ENCODE peak calls at places on chromosomes 16 and 17, in eight cellular contexts. U, N, L, A, E, R, S and G are unnamed samples.

GRCh38 chr17:28763137-28763799 is 19.5 kb downstream of the TRAF4 start:
- DNase-seq in E (no peak), L (no peak), R (no peak), U (peak), S (no peak), N (no peak), A (no peak), G (no peak)

GRCh38 chr17:82328141-82328993 is 5.2 kb downstream of the SECTM1 start:
- DNase-seq in N (no peak), U (no peak), A (no peak), R (no peak), L (no peak), S (no peak), E (no peak), G (no peak)

GRCh38 chr16:82629441-82630027 is 2.8 kb downstream of the CDH13 start:
- DNase-seq in N (no peak), U (no peak), R (no peak), L (no peak), E (no peak), S (peak), A (no peak), G (no peak)

GRCh38 chr16:2842340-2843000 is 12.4 kb downstream of the ZG16B start:
- DNase-seq in S (no peak), L (peak), E (no peak), N (no peak), R (peak), U (peak), A (no peak), G (no peak)

GRCh38 chr17:28497931-28498330 is 8.2 kb upstream of the FOXN1 start:
- DNase-seq in N (no peak), L (peak), S (no peak), R (no peak), E (no peak), A (no peak), U (no peak), G (no peak)

GRCh38 chr17:2995362-2995761 is 68.0 kb downstream of the OR1D5 start:
- DNase-seq in U (peak), R (no peak), L (no peak), A (no peak), S (no peak), E (no peak), N (no peak), G (no peak)

GRCh38 chr17:72423718-72424117 is 302.9 kb downstream of the SOX9 start:
- DNase-seq in N (no peak), U (no peak), A (no peak), E (no peak), R (no peak), S (no peak), L (no peak), G (no peak)

GRCh38 chr17:17887752-17888304 is 51.0 kb upstream of the SREBF1 start:
- DNase-seq in R (no peak), L (no peak), N (no peak), U (no peak), A (no peak), E (no peak), S (no peak), G (no peak)

GRCh38 chr17:6374271-6374691 is 60.6 kb downstream of the AIPL1 start:
- DNase-seq in N (no peak), E (no peak), U (no peak), S (no peak), A (no peak), L (no peak), R (no peak), G (no peak)

GRCh38 chr16:19001788-19002187 is 18.1 kb downstream of the TMC7 start:
- DNase-seq in N (no peak), A (peak), L (no peak), E (no peak), S (no peak), U (peak), R (no peak), G (no peak)

GRCh38 chr17:32157225-32157624 is 14.9 kb downstream of the RHOT1 start:
- DNase-seq in R (no peak), E (no peak), U (no peak), N (no peak), S (no peak), L (no peak), A (no peak), G (no peak)

GRCh38 chr16:90078594-90078895 is 1.4 kb upstream of the PRDM7 start:
- DNase-seq in N (no peak), U (no peak), R (no peak), A (no peak), E (no peak), S (no peak), L (no peak), G (no peak)

GRCh38 chr16:90081606-90081970 is 4.5 kb upstream of the PRDM7 start:
- DNase-seq in R (no peak), N (no peak), L (peak), E (no peak), S (no peak), U (no peak), A (no peak), G (no peak)

GRCh38 chr16:90077240-90077756 is at the start of gene PRDM7:
- DNase-seq in S (peak), N (peak), A (peak), U (peak), E (peak), L (peak), R (peak), G (peak)

GRCh38 chr16:90083139-90083538 is 6.0 kb upstream of the PRDM7 start:
- DNase-seq in E (no peak), L (no peak), N (no peak), S (no peak), R (no peak), A (no peak), U (no peak), G (no peak)

DNA sequence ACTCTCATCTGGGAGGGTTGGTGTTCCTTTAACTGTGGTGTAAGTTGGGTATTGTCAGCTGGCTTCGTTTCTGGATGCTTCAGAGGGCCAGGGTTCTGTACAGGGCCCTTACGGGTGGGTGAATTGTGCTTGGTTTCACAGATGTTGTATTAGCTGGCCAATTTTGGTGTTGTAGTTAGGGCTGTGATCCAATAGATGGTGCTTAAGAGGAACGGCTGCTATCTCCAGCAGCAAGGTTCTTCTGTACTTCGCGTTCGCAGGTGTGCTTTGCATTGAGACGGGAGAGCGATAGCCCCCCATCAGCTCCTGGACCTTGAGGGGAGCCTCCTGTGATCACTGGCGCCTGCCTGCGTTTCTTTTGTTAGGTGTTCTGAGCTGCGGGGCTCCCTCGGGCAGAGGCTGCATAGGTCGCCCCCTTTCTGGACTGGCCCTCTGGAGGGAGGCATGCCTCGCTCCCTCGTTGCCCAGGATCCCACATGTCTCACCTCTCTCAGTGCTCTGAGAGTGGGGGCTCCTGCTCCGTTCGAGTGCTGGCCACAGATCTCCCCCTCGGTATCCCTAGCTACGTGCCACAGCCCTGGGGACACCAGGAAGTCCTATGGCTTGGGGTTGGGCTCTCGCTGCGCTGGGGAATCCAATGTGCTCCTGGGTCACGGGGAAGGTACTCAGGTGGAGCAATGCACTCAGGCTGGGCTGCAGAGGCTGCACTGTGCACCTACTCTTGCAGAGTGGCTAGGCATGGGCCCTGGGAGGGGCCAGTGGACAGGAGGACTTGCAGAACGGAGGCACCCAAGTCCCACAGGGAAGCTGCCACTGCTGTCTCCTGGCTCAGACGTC is 844 bp upstream of the PRDM7 start:
- DNase-seq in S (peak), R (peak), L (peak), E (no peak), A (no peak), N (no peak), U (no peak), G (no peak)
- TF ChIP-seq CTCF in S (peak), R (peak), L (peak), E (no peak), A (no peak), N (no peak), U (no peak), G (no peak)

DNA sequence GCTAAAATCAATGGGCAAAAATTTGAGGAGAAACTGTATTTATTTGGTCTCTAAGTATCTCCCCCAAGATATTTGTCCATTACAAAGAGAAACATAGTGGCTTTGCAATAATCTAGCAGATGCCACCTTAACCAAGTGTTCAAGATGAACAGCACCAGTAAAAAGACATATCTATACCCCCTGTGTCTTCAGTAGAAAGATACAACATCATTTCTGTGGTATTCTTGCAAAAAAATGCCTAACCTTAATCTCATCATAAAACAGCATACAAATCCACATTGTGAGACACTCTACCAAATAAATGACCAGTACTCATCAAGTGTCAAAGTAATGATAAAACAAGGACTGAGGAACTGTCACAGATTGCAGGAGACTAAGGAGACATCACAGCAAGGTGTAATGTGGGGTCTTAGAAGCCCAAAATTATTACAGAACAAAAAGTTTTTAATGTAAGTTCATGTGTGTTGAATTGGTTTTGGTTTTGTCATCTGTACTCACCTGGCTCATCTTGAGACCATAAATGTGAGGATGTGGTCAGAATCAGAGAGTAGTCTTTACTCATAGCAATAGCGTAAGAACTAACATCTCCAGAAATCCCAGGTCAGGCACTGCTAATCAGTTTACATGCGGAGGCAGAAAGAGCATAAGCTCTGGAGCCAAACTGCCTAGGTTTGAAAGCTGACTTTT is 77.2 kb downstream of the AATF start:
- DNase-seq in U (no peak), S (no peak), R (no peak), L (no peak), N (no peak), E (no peak), A (no peak), G (no peak)
- TF ChIP-seq CTCF in U (no peak), S (no peak), R (no peak), L (no peak), N (no peak), E (no peak), A (no peak), G (no peak)

GRCh38 chr17:8066841-8067775 is 20.4 kb downstream of the ALOX12B start:
- DNase-seq in S (no peak), R (no peak), N (no peak), A (no peak), L (no peak), E (no peak), U (no peak), G (no peak)
- TF ChIP-seq CTCF in S (no peak), R (no peak), N (no peak), A (no peak), L (no peak), E (no peak), U (no peak), G (no peak)

GRCh38 chr17:9824094-9824493 is 1.6 kb upstream of the GLP2R start:
- DNase-seq in U (no peak), L (no peak), N (no peak), S (no peak), E (no peak), A (no peak), R (no peak), G (no peak)
- TF ChIP-seq CTCF in U (no peak), L (peak), N (no peak), S (no peak), E (peak), A (peak), R (no peak), G (no peak)

GRCh38 chr16:49593423-49594040 is 219.9 kb downstream of the C16orf78 start:
- DNase-seq in N (no peak), A (no peak), U (peak), S (no peak), R (no peak), L (peak), E (no peak), G (no peak)
- TF ChIP-seq CTCF in N (no peak), A (no peak), U (no peak), S (no peak), R (no peak), L (no peak), E (no peak), G (no peak)

DNA sequence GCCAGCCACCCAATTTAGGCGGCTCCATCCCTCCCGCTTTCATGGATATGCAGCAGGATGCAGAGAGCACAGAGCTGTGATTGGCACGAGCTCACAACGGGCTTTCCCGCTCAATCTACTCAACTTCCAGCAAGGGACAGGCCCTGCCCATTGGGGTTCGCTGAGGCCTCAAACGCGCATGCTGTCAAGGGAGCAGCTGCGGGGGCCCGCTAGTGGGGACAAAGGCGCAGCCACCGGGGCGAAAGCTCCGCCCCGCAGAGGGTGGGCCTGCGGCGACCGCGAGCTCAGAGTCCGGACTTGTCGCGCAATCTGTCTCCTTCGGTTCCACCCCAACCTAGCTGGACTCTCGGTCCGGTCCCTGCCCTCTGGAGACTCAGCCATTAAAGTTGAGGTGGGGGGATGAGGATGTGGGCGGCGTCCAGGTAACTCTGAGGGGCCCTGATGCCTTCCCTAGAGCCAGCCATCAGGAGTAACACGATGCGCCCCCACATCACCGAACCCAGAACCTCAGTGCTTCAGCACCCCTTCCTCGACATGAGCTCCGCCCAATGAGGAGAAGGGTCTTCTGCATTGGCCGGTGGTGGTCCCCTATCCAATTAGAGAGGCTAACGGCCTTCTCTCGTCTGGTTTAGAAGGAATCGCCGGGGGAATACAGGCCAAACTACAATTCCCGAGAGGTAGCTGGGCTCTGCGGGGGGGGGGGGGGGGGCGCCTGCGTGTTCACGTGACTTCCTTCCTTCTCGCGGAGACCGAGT is 489 bp upstream of the NFATC3 start:
- DNase-seq in L (peak), E (no peak), S (no peak), U (peak), N (peak), R (peak), A (no peak), G (peak)
- TF ChIP-seq CTCF in L (no peak), E (no peak), S (peak), U (peak), N (no peak), R (no peak), A (no peak), G (no peak)

DNA sequence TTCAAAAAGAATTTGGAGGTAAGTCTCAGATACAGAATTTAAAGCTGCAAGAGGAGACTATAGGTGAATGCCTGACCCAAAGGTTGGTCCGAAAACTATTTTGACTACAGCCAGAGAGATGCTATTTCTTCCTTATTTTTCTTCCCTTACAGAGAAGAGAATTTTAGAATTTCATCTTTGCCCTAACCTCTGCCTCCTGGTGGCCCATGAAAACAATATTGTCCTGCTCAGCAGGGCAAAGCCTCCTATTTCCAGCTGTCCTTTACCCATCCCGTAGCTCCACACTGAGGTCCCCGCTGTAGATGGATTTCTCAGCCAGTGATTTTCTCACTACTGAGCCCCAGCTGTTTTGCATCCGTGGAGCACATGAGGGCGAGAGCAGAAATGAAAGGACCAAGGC is 24.6 kb downstream of the HOXB1 start:
- DNase-seq in R (no peak), N (no peak), E (no peak), A (no peak), L (no peak), U (no peak), S (no peak), G (no peak)
- TF ChIP-seq CTCF in R (no peak), N (no peak), E (no peak), A (peak), L (no peak), U (no peak), S (no peak), G (no peak)

DNA sequence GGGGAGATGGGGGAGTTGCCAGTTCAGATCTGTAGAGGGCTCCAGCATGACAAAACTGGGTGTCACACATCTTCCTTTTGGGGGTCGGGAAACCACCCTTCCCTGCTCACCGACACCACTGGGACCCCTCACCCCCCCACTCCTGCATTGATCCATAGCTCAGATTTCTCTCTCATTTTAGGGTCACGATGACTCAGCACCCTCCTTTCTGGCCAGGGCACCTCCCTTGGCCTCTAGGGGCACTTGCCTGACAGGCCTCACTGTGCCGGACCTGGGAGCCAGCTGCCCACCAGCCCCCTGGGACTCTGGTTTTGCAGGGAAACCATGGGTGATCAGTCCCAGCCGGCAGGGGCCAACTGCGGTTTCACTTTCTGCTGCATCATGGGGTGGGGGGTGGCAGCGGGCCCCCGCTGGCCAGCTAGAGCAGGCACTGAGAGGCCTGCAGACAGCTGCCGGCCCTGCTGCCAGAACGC is 239.4 kb downstream of the MRTFB start:
- DNase-seq in A (no peak), R (no peak), U (no peak), N (no peak), S (no peak), L (peak), E (no peak), G (no peak)
- TF ChIP-seq CTCF in A (no peak), R (no peak), U (no peak), N (no peak), S (peak), L (peak), E (peak), G (no peak)

GRCh38 chr16:55501549-55502322 is 7.1 kb upstream of the LPCAT2 start:
- DNase-seq in N (no peak), S (no peak), U (no peak), L (peak), E (no peak), R (no peak), A (no peak), G (peak)
- TF ChIP-seq CTCF in N (no peak), S (peak), U (no peak), L (peak), E (peak), R (no peak), A (peak), G (no peak)